ENCODE peak calls at places on chromosomes 1 and 21, in six cellular contexts. R, P, N, M, D and L are unnamed samples.

GRCh38 chr1:226405411-226405988 is 2.4 kb downstream of the PARP1 start:
- DNase-seq in D (no peak), P (no peak), R (peak; percentile 42), N (no peak), M (peak; percentile 77), L (no peak)

GRCh38 chr1:179953974-179954493 is 576 bp upstream of the CEP350 start:
- DNase-seq in R (no peak), D (no peak), M (no peak), P (no peak), N (no peak), L (no peak)

GRCh38 chr21:35138665-35139381 is 89.7 kb upstream of the RUNX1 start:
- DNase-seq in M (no peak), D (no peak), N (no peak), P (peak; percentile 94), R (no peak), L (peak; percentile 22)

GRCh38 chr1:184082541-184082940 is 31.0 kb downstream of the TSEN15 start:
- DNase-seq in M (no peak), P (no peak), N (no peak), R (no peak), D (peak; percentile 20), L (no peak)

GRCh38 chr1:22089134-22089571 is 36.6 kb downstream of the CDC42 start:
- DNase-seq in R (no peak), D (no peak), N (no peak), M (no peak), P (no peak), L (no peak)

GRCh38 chr1:12601690-12602632 is 16.0 kb downstream of the DHRS3 start:
- DNase-seq in P (peak; percentile 66), R (peak; percentile 45), D (peak; percentile 84), M (no peak), N (no peak), L (no peak)

GRCh38 chr1:221069956-221070355 is 190.7 kb downstream of the HLX start:
- DNase-seq in R (no peak), D (no peak), M (no peak), N (no peak), P (no peak), L (no peak)

GRCh38 chr1:7401814-7402547 is 369.1 kb upstream of the VAMP3 start:
- DNase-seq in D (peak; percentile 94), R (no peak), M (peak; percentile 9), N (no peak), P (peak; percentile 95), L (no peak)

GRCh38 chr1:37519613-37520012 is 5.0 kb upstream of the MEAF6 start:
- DNase-seq in M (no peak), P (no peak), N (no peak), R (no peak), D (no peak), L (no peak)

DNA sequence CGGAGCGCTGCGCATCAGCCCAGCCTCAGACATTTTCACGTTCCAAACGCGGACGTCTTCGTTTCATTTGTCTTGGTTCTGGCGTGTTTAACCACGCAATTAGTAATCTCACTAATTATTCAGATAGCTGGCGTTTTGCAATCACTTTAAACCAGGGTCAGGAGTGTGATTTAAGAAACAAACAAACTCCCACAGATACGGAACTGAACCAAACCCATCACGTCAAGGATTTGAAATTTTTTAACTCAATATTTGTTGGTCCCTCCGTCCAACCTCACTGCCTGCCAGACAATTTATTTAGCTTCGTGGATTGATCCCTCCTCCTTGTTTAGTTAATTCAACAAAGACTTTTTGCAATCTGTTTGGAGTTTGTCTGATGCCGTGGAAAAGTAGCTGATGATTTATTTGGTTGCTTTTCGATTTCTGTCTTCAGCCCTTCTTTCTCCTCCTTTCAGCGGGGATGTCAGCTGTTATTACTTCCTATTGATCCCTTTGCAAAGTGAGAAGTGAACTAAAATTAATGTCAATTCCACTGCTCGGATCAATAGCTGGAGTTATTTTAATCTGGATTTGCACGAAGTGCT is 4.1 kb downstream of the RNF220 start:
- DNase-seq in R (no peak), D (no peak), N (no peak), M (no peak), P (no peak), L (no peak)
- TF ChIP-seq CTCF in R (no peak), D (no peak), N (no peak), M (no peak), P (no peak), L (no peak)

GRCh38 chr21:41170442-41170841 is 2.5 kb downstream of the BACE2 start:
- DNase-seq in N (peak; percentile 68), P (peak; percentile 71), R (peak; percentile 69), M (no peak), D (peak; percentile 56), L (no peak)
- TF ChIP-seq CTCF in N (peak; percentile 80), P (peak; percentile 86), R (peak; percentile 39), M (peak; percentile 30), D (peak; percentile 56), L (no peak)

DNA sequence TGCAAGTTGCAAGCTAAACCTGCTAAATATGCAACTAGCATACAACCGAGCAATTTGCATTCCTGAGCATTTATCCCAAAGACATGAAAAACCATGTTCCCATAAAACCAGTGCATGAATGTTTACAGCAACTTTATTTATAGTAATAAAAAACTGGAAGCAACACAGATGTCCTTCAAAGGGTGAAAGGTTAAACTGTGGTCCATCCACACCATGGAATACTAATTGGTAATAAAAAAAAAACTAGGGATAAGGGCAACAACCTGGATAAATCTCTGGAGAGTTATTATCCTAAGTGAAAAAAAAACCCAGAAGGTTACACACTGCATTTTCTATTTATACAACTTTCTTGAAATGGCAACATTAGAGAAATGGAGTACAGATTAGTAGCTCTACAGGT is 474.1 kb downstream of the SMYD3 start:
- DNase-seq in M (no peak), R (no peak), P (no peak), D (no peak), N (no peak), L (no peak)
- TF ChIP-seq CTCF in M (no peak), R (no peak), P (no peak), D (no peak), N (no peak), L (no peak)

GRCh38 chr1:77683142-77683835 is 831 bp upstream of the ZZZ3 start:
- DNase-seq in N (peak; percentile 96), P (peak; percentile 94), M (peak; percentile 99), D (peak; percentile 92), R (peak; percentile 91), L (peak; percentile 80)
- TF ChIP-seq CTCF in N (peak; percentile 83), P (peak; percentile 81), M (peak; percentile 96), D (peak; percentile 92), R (peak; percentile 81), L (peak; percentile 90)